ENCODE peak calls at places on chromosomes 4 and X, in five cellular contexts. One of them, this sample, is unnamed.

GRCh38 chr4:26992657-26993361 is 132.2 kb downstream of the STIM2 start:
- DNase-seq in left cardiac atrium: peak; percentile 39
- DNase-seq in NCI-H460: no peak
- DNase-seq in psoas muscle: no peak
- DNase-seq in stimulated activated CD4-positive, alpha-beta T cell treated with anti-CD3 and anti-CD28 coated beads, Interleukin-1b, Interleukin-23, amount 100 ng/mL, for 1 hour: no peak
- DNase-seq in this sample: peak; percentile 61

GRCh38 chrX:19133784-19134183 is 11.5 kb upstream of the ADGRG2 start:
- DNase-seq in NCI-H460: no peak
- DNase-seq in stimulated activated CD4-positive, alpha-beta T cell treated with anti-CD3 and anti-CD28 coated beads, Interleukin-1b, Interleukin-23, amount 100 ng/mL, for 1 hour: no peak
- DNase-seq in psoas muscle: no peak
- DNase-seq in left cardiac atrium: no peak
- DNase-seq in this sample: no peak

GRCh38 chrX:43860646-43861370 is 21.4 kb downstream of the MAOB start:
- DNase-seq in left cardiac atrium: no peak
- DNase-seq in psoas muscle: no peak
- DNase-seq in stimulated activated CD4-positive, alpha-beta T cell treated with anti-CD3 and anti-CD28 coated beads, Interleukin-1b, Interleukin-23, amount 100 ng/mL, for 1 hour: no peak
- DNase-seq in NCI-H460: no peak
- DNase-seq in this sample: no peak

GRCh38 chrX:49053223-49054072 is 5.4 kb upstream of the CCDC120 start:
- DNase-seq in psoas muscle: peak; percentile 60
- DNase-seq in NCI-H460: peak; percentile 12
- DNase-seq in stimulated activated CD4-positive, alpha-beta T cell treated with anti-CD3 and anti-CD28 coated beads, Interleukin-1b, Interleukin-23, amount 100 ng/mL, for 1 hour: no peak
- DNase-seq in left cardiac atrium: peak; percentile 75
- DNase-seq in this sample: peak; percentile 77

GRCh38 chr4:89610236-89610635 is 226.7 kb downstream of the SNCA start:
- DNase-seq in NCI-H460: no peak
- DNase-seq in left cardiac atrium: no peak
- DNase-seq in stimulated activated CD4-positive, alpha-beta T cell treated with anti-CD3 and anti-CD28 coated beads, Interleukin-1b, Interleukin-23, amount 100 ng/mL, for 1 hour: no peak
- DNase-seq in psoas muscle: no peak
- DNase-seq in this sample: no peak

GRCh38 chr4:140851032-140851636 is 94.9 kb upstream of the TBC1D9 start:
- DNase-seq in left cardiac atrium: no peak
- DNase-seq in stimulated activated CD4-positive, alpha-beta T cell treated with anti-CD3 and anti-CD28 coated beads, Interleukin-1b, Interleukin-23, amount 100 ng/mL, for 1 hour: no peak
- DNase-seq in psoas muscle: no peak
- DNase-seq in NCI-H460: peak; percentile 52
- DNase-seq in this sample: peak; percentile 61

GRCh38 chr4:54586343-54586953 is 71.3 kb upstream of the KIT start:
- DNase-seq in psoas muscle: no peak
- DNase-seq in stimulated activated CD4-positive, alpha-beta T cell treated with anti-CD3 and anti-CD28 coated beads, Interleukin-1b, Interleukin-23, amount 100 ng/mL, for 1 hour: no peak
- DNase-seq in left cardiac atrium: no peak
- DNase-seq in NCI-H460: no peak
- DNase-seq in this sample: no peak

GRCh38 chr4:17232575-17233253 is 279.2 kb downstream of the QDPR start:
- DNase-seq in NCI-H460: no peak
- DNase-seq in psoas muscle: no peak
- DNase-seq in stimulated activated CD4-positive, alpha-beta T cell treated with anti-CD3 and anti-CD28 coated beads, Interleukin-1b, Interleukin-23, amount 100 ng/mL, for 1 hour: no peak
- DNase-seq in left cardiac atrium: peak; percentile 54
- DNase-seq in this sample: no peak

GRCh38 chr4:53943345-53944085 is 120.9 kb downstream of the CHIC2 start:
- DNase-seq in stimulated activated CD4-positive, alpha-beta T cell treated with anti-CD3 and anti-CD28 coated beads, Interleukin-1b, Interleukin-23, amount 100 ng/mL, for 1 hour: no peak
- DNase-seq in psoas muscle: no peak
- DNase-seq in left cardiac atrium: no peak
- DNase-seq in NCI-H460: no peak
- DNase-seq in this sample: no peak

GRCh38 chrX:69318651-69319305 is 153.5 kb upstream of the PJA1 start:
- DNase-seq in stimulated activated CD4-positive, alpha-beta T cell treated with anti-CD3 and anti-CD28 coated beads, Interleukin-1b, Interleukin-23, amount 100 ng/mL, for 1 hour: no peak
- DNase-seq in left cardiac atrium: no peak
- DNase-seq in psoas muscle: no peak
- DNase-seq in NCI-H460: no peak
- DNase-seq in this sample: no peak

GRCh38 chr4:146132445-146132844 is 43.1 kb upstream of the LSM6 start:
- DNase-seq in stimulated activated CD4-positive, alpha-beta T cell treated with anti-CD3 and anti-CD28 coated beads, Interleukin-1b, Interleukin-23, amount 100 ng/mL, for 1 hour: no peak
- DNase-seq in left cardiac atrium: no peak
- DNase-seq in psoas muscle: no peak
- DNase-seq in NCI-H460: no peak
- DNase-seq in this sample: no peak

GRCh38 chrX:123732679-123733363 is at the start of gene THOC2:
- DNase-seq in stimulated activated CD4-positive, alpha-beta T cell treated with anti-CD3 and anti-CD28 coated beads, Interleukin-1b, Interleukin-23, amount 100 ng/mL, for 1 hour: peak; percentile 28
- DNase-seq in left cardiac atrium: peak; percentile 91
- DNase-seq in NCI-H460: peak; percentile 87
- DNase-seq in psoas muscle: peak; percentile 86
- DNase-seq in this sample: peak; percentile 92

GRCh38 chr4:1708581-1708980 is 3.5 kb downstream of the SLBP start:
- DNase-seq in NCI-H460: no peak
- DNase-seq in left cardiac atrium: no peak
- DNase-seq in psoas muscle: no peak
- DNase-seq in stimulated activated CD4-positive, alpha-beta T cell treated with anti-CD3 and anti-CD28 coated beads, Interleukin-1b, Interleukin-23, amount 100 ng/mL, for 1 hour: no peak
- DNase-seq in this sample: no peak

GRCh38 chrX:6738518-6739470 is 203.9 kb upstream of the VCX3A start:
- DNase-seq in stimulated activated CD4-positive, alpha-beta T cell treated with anti-CD3 and anti-CD28 coated beads, Interleukin-1b, Interleukin-23, amount 100 ng/mL, for 1 hour: no peak
- DNase-seq in NCI-H460: no peak
- DNase-seq in psoas muscle: no peak
- DNase-seq in left cardiac atrium: no peak
- DNase-seq in this sample: no peak

GRCh38 chr4:155419266-155419665 is 42.5 kb upstream of the MAP9 start:
- DNase-seq in stimulated activated CD4-positive, alpha-beta T cell treated with anti-CD3 and anti-CD28 coated beads, Interleukin-1b, Interleukin-23, amount 100 ng/mL, for 1 hour: no peak
- DNase-seq in left cardiac atrium: no peak
- DNase-seq in NCI-H460: no peak
- DNase-seq in psoas muscle: no peak
- DNase-seq in this sample: no peak

GRCh38 chr4:153535735-153536494 is 69.8 kb downstream of the TMEM131L start:
- DNase-seq in left cardiac atrium: no peak
- DNase-seq in NCI-H460: no peak
- DNase-seq in psoas muscle: no peak
- DNase-seq in stimulated activated CD4-positive, alpha-beta T cell treated with anti-CD3 and anti-CD28 coated beads, Interleukin-1b, Interleukin-23, amount 100 ng/mL, for 1 hour: no peak
- DNase-seq in this sample: no peak

GRCh38 chr4:83947111-83947510 is 411.2 kb downstream of the GPAT3 start:
- DNase-seq in stimulated activated CD4-positive, alpha-beta T cell treated with anti-CD3 and anti-CD28 coated beads, Interleukin-1b, Interleukin-23, amount 100 ng/mL, for 1 hour: no peak
- DNase-seq in NCI-H460: no peak
- DNase-seq in left cardiac atrium: no peak
- DNase-seq in psoas muscle: no peak
- DNase-seq in this sample: no peak

GRCh38 chr4:10461850-10462400 is 4.7 kb upstream of the ZNF518B start:
- DNase-seq in psoas muscle: no peak
- DNase-seq in left cardiac atrium: no peak
- DNase-seq in stimulated activated CD4-positive, alpha-beta T cell treated with anti-CD3 and anti-CD28 coated beads, Interleukin-1b, Interleukin-23, amount 100 ng/mL, for 1 hour: no peak
- DNase-seq in NCI-H460: no peak
- DNase-seq in this sample: no peak

GRCh38 chr4:26033389-26033788 is 119.4 kb downstream of the SMIM20 start:
- DNase-seq in psoas muscle: no peak
- DNase-seq in NCI-H460: no peak
- DNase-seq in stimulated activated CD4-positive, alpha-beta T cell treated with anti-CD3 and anti-CD28 coated beads, Interleukin-1b, Interleukin-23, amount 100 ng/mL, for 1 hour: no peak
- DNase-seq in left cardiac atrium: no peak
- DNase-seq in this sample: no peak

This sample was measured in ovary.